ENCODE peak calls at places on chromosomes 3 and 15, in four cellular contexts. R is heart right ventricle, I is adrenal gland, B is thyroid gland. C is an unnamed sample. For H3K4me1 and H3K27me3, the result is how much of the 10 kb centered on the place peaks cover.

GRCh38 chr15:62439543-62440016 is 274.5 kb upstream of the C2CD4B start:
- DNase-seq in R (no peak), I (peak), B (no peak), C (no peak)

GRCh38 chr3:131386429-131386926 is 4.9 kb downstream of the NUDT16 start:
- DNase-seq in R (peak), I (peak), B (peak), C (peak)

GRCh38 chr3:115706311-115706829 is 83.1 kb downstream of the GAP43 start:
- DNase-seq in R (no peak), I (no peak), B (no peak), C (no peak)

GRCh38 chr3:15858547-15859506 is 61.0 kb upstream of the ANKRD28 start:
- DNase-seq in R (peak), I (peak), B (peak), C (peak)

GRCh38 chr3:23576379-23576959 is 229.3 kb upstream of the UBE2E1 start:
- DNase-seq in R (no peak), I (no peak), B (no peak), C (no peak)

GRCh38 chr3:5162102-5162501 is 25.4 kb upstream of the EDEM1 start:
- DNase-seq in R (no peak), I (peak), B (no peak), C (no peak)

GRCh38 chr3:42698911-42699230 is 3.7 kb downstream of the HHATL start:
- DNase-seq in R (no peak), I (peak), B (no peak), C (no peak)

GRCh38 chr3:18786924-18787323 is 361.4 kb upstream of the KCNH8 start:
- DNase-seq in R (no peak), I (no peak), B (no peak), C (no peak)

GRCh38 chr15:91534235-91534634 is 319.3 kb upstream of the SLCO3A1 start:
- DNase-seq in R (no peak), I (no peak), B (no peak), C (no peak)

GRCh38 chr15:35540885-35541284 is 5.1 kb downstream of the DPH6 start:
- DNase-seq in R (no peak), I (no peak), B (no peak), C (no peak)

GRCh38 chr15:50330921-50331320 is 24.1 kb downstream of the GABPB1 start:
- DNase-seq in R (no peak), I (no peak), B (no peak), C (no peak)

GRCh38 chr15:36409819-36410218 is 169.6 kb upstream of the CDIN1 start:
- DNase-seq in R (no peak), I (no peak), B (no peak), C (no peak)

GRCh38 chr3:57298041-57298440 is 5.6 kb upstream of the ASB14 start:
- DNase-seq in R (no peak), I (no peak), B (no peak), C (no peak)

GRCh38 chr3:125039897-125040175 is 16.0 kb downstream of the HEG1 start:
- DNase-seq in R (no peak), I (no peak), B (no peak), C (no peak)

GRCh38 chr3:34683851-34684250 is 885.4 kb downstream of the PDCD6IP start:
- DNase-seq in R (peak), I (peak), B (peak), C (peak)

GRCh38 chr15:70259030-70259424 is 161.3 kb upstream of the TLE3 start:
- DNase-seq in R (peak), I (no peak), B (peak), C (peak)

GRCh38 chr3:194272221-194272620 is 78.9 kb downstream of the CPN2 start:
- DNase-seq in R (no peak), I (peak), B (no peak), C (no peak)

GRCh38 chr3:7504886-7505775 is 644.2 kb downstream of the GRM7 start:
- DNase-seq in R (peak), I (no peak), B (no peak), C (no peak)

GRCh38 chr15:57363661-57364060 is 12.6 kb upstream of the CGNL1 start:
- DNase-seq in R (no peak), I (no peak), B (no peak), C (no peak)

GRCh38 chr15:25709437-25710159 is 153.5 kb downstream of the ATP10A start:
- DNase-seq in R (no peak), I (no peak), B (no peak), C (no peak)

GRCh38 chr15:41633609-41634008 is 26.6 kb upstream of the MGA start:
- DNase-seq in R (no peak), I (no peak), B (no peak), C (no peak)

GRCh38 chr3:190038050-190038631 is 82.6 kb downstream of the P3H2 start:
- DNase-seq in R (peak), I (peak), B (peak), C (no peak)

GRCh38 chr3:70096376-70097055 is 97.0 kb downstream of the SAMMSON start:
- DNase-seq in R (no peak), I (no peak), B (no peak), C (no peak)

GRCh38 chr15:44308415-44308814 is 19.9 kb downstream of the GOLM2 start:
- DNase-seq in R (no peak), I (no peak), B (no peak), C (no peak)

GRCh38 chr3:76873509-76874242 is 166.2 kb upstream of the ROBO2 start:
- DNase-seq in R (no peak), I (no peak), B (no peak), C (no peak)

GRCh38 chr3:99925584-99925983 is 107.9 kb downstream of the CMSS1 start:
- DNase-seq in R (peak), I (peak), B (peak), C (no peak)

GRCh38 chr15:31222769-31223345 is 103.8 kb upstream of the KLF13 start:
- DNase-seq in R (no peak), I (no peak), B (no peak), C (no peak)

GRCh38 chr15:71800835-71801745 is 9.3 kb upstream of the NR2E3 start:
- DNase-seq in R (peak), I (peak), B (peak), C (no peak)

GRCh38 chr3:73412020-73412419 is 212.7 kb downstream of the PDZRN3 start:
- DNase-seq in R (no peak), I (no peak), B (no peak), C (no peak)

GRCh38 chr15:56772868-56773639 is 39.7 kb upstream of the ZNF280D start:
- DNase-seq in R (no peak), I (no peak), B (no peak), C (no peak)

GRCh38 chr3:188158731-188159355 is 4.9 kb downstream of the LPP start:
- DNase-seq in R (no peak), I (no peak), B (no peak), C (no peak)

GRCh38 chr3:188157971-188158370 is 4.0 kb downstream of the LPP start:
- DNase-seq in R (no peak), I (no peak), B (no peak), C (no peak)

GRCh38 chr3:188157407-188157806 is 3.5 kb downstream of the LPP start:
- DNase-seq in R (no peak), I (no peak), B (no peak), C (no peak)

GRCh38 chr3:188164248-188164687 is 10.3 kb downstream of the LPP start:
- DNase-seq in R (no peak), I (no peak), B (no peak), C (no peak)

DNA sequence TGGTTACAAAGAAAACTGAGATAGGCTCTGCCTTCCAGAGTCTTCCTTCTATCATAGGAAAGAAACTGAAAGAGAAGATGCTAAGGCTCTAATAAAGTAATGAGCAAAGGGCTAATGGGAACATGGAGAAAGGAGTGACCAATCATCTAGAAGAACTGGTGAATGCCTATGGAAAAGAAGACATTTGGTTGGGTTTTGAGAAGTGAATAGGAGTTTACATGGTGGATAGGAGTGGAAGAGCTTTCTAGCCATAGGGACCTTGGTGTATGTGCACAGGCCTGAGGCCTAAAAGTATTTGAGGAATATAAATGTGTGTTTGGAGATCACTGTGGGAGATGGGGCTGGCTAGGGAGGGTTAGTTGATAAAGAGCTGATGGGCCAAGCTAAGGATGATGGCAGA is 6.8 kb downstream of the LPP start:
- DNase-seq in R (no peak), I (no peak), B (no peak), C (no peak)
- H3K4me1 ChIP-seq in R (half or more), I (under half), B (under half), C (half or more)

GRCh38 chr15:67036775-67037555 is 28.4 kb upstream of the SMAD3 start:
- DNase-seq in R (no peak), I (no peak), B (no peak), C (no peak)
- H3K27me3 ChIP-seq in R (under half), I (under half), B (under half), C (under half)

GRCh38 chr3:126752303-126753190 is 48.5 kb downstream of the CHCHD6 start:
- DNase-seq in R (peak), I (peak), B (peak), C (peak)
- H3K4me1 ChIP-seq in R (under half), I (under half), B (under half), C (under half)

DNA sequence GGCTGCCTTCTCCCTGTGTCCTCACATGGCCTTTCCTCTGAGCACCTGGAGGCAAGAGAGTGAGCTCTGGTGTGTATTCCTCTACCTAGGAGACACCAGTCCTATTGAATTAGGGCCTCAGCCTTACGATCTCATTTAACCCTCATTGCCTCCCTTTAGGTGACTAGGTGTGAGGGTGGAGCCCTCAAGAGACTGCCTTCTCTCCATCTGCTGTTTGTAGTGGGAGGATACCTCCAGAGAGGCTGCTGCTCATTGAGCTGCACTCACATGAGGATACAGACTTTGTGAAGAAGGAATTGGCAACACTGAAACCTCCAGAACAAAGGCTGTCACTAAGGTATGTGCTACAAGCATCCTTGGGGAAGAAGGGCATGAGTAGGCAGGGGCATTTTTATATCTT is at the start of gene CCR8:
- DNase-seq in R (no peak), I (no peak), B (no peak), C (no peak)
- H3K27me3 ChIP-seq in R (under half), I (under half), B (under half), C (under half)

DNA sequence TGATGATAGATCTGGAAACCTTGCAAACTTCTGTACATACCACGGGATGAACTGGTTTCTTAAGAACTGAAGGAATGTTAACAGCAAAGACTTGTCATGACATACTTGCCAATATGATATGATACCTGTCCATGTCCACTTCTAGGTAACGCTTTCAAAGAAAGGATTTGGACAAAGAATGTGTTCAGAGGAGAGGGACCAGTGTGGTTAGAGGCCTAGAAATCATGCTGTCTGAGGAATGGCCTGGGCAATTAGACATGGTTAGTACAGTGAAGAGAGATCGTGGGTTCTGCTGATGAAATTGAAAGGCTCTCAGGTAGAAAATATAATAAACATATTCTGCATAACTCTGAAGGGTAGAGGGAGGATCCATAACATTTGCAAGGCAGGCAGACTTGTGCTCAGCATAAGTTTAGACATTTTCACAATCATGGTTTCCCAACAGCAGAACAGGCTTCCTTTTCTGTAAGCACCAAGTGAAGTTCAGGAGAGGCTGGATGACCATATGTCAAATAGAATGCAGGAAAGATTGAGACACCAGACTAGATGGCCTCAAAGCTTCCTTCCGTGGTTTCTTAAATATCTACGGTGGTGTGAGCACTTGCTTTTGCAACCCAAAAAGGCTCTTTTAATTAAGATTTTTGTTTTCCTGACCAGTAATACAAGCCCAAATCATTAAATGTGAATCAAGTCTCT is 39.9 kb downstream of the TGFBR2 start:
- DNase-seq in R (no peak), I (no peak), B (no peak), C (no peak)
- H3K4me1 ChIP-seq in R (half or more), I (under half), B (under half), C (under half)

DNA sequence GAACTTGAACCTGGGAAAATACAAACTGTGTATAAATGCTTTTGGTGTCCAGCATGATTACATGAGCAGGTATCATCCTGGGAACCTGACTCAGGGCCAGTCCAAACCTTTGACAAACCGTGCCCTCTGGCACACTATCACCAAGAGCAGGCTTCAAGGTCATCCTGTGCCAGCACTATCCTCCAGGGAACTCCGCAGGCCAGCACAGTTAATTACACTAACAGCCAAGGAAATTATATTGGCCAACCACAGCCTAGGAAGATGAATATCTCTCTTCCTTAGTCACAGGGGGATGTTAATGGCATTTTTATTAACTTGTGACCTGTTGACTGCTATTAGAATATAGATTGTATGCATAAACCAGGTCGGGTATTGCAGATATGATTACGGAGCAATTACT is 262.0 kb downstream of the TUSC7 start:
- DNase-seq in R (no peak), I (peak), B (no peak), C (no peak)
- H3K27me3 ChIP-seq in R (under half), I (under half), B (under half), C (under half)

C was measured in psoas muscle.